ENCODE peak calls at places on chromosomes 13 and 19, in four cellular contexts. Q, T, V and A are unnamed samples.

GRCh38 chr13:101049166-101049850 is 367.0 kb downstream of the NALCN start:
- DNase-seq in V (no peak), Q (no peak), T (no peak), A (no peak)

GRCh38 chr13:97076898-97077297 is 82.6 kb upstream of the OXGR1 start:
- DNase-seq in T (no peak), Q (no peak), V (no peak), A (no peak)

GRCh38 chr19:10474962-10475451 is 28.1 kb downstream of the KEAP1 start:
- DNase-seq in Q (no peak), V (no peak), T (no peak), A (no peak)

GRCh38 chr19:49210108-49210900 is 52.7 kb downstream of the TRPM4 start:
- DNase-seq in T (peak; percentile 95), Q (no peak), V (no peak), A (no peak)

GRCh38 chr19:14439014-14439413 is 5.9 kb downstream of the PKN1 start:
- DNase-seq in Q (no peak), V (no peak), T (no peak), A (no peak)

GRCh38 chr19:36115453-36116343 is at the start of gene TBCB:
- DNase-seq in V (peak; percentile 80), Q (peak; percentile 96), T (peak; percentile 87), A (peak; percentile 91)

GRCh38 chr19:27896091-27896490 is 1316.9 kb downstream of the UQCRFS1 start:
- DNase-seq in V (no peak), Q (peak; percentile 70), T (no peak), A (no peak)

GRCh38 chr19:7327802-7328201 is 20.9 kb upstream of the ARHGEF18 start:
- DNase-seq in Q (no peak), V (no peak), T (no peak), A (no peak)

GRCh38 chr13:23766199-23766771 is 122.9 kb downstream of the MIPEP start:
- DNase-seq in T (no peak), V (no peak), Q (no peak), A (no peak)

GRCh38 chr13:49533586-49534269 is 38.0 kb downstream of the PHF11 start:
- DNase-seq in V (no peak), T (no peak), Q (no peak), A (no peak)

DNA sequence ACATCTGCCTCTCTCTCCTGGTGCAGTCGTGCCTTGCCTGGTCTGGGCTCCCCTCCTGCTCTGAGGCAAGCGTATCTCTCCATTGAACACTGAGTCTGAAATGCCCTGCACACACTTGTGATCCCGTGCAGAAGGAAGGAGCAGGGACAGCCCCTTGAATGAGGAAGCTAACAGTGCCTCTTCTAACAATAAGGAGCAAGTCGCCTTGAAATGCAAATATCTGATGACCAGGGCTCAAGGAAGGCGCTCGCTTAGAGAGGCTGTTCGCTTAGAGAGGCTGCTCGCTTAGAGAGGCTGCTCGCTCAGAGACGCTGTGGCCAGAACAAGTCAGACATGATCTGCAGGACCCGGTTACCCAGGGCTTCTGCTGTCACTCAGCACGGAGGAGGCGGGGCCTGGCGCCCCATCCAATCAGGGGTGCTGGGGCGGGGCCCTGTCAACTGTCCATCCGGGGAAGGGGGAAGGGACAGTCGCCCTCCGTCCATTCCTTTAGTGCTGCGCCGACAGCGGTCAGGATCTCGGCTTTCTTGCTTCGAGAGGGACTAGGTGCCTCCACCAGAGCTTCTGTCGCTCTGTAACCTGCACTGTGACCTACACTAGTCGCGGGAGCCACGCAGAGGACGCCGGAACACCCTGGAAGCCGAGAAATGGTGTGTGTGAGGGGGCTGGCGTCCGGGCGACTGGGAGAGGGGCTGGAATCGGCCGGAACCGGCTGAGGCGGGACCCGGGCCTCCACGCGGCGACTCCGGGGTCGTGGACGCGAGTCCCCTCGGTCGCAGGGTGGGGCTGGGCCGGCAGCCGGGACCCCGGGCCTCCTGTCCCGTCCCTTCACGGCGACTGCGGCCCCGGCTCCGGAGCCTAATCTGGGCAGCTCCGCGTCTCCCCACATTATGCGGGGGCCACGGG is at the start of gene ZNF440:
- DNase-seq in Q (peak; percentile 99), V (peak; percentile 73), T (peak; percentile 97), A (peak; percentile 98)
- TF ChIP-seq POLR2A in Q (peak; percentile 54), V (no peak), T (peak; percentile 87), A (no peak)

GRCh38 chr13:113209336-113209879 is at the start of gene CUL4A:
- DNase-seq in T (peak; percentile 89), V (no peak), Q (peak; percentile 96), A (no peak)

GRCh38 chr13:113210834-113211233 is 1.4 kb downstream of the CUL4A start:
- DNase-seq in Q (no peak), V (no peak), T (no peak), A (no peak)

GRCh38 chr13:113211774-113212173 is 2.4 kb downstream of the CUL4A start:
- DNase-seq in V (no peak), T (no peak), Q (no peak), A (no peak)

GRCh38 chr13:113208424-113209335 is at the start of gene PCID2:
- DNase-seq in Q (peak; percentile 97), V (peak; percentile 61), T (peak; percentile 93), A (peak; percentile 92)

DNA sequence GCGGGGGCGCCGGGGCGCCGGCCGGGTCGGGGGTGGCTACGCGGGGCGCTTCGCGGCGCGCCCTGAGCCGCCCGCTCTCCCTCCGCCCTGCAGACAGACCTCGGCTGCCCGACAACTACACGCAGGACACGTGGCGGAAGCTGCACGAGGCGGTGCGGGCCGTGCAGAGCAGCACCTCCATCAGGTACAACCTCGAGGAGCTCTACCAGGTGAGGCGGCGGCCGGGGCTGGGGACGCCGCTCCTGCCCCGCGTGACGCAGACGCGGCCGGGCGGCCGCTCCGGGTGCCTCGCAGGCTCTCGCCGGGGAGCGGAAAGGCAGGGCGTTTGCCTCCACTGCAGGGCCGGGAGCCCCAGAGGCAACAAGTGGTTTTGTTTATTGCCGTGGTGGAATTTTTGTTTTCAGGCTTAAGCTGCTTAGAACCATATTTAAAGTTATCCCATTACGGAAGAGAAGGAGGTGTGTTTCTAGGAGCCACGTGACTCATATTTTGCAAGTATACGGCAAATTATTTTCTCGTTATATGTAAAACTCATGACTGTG is 538 bp downstream of the CUL4A start:
- DNase-seq in V (no peak), T (peak; percentile 81), Q (peak; percentile 93), A (peak; percentile 77)
- TF ChIP-seq POLR2A in V (no peak), T (no peak), Q (no peak), A (no peak)

DNA sequence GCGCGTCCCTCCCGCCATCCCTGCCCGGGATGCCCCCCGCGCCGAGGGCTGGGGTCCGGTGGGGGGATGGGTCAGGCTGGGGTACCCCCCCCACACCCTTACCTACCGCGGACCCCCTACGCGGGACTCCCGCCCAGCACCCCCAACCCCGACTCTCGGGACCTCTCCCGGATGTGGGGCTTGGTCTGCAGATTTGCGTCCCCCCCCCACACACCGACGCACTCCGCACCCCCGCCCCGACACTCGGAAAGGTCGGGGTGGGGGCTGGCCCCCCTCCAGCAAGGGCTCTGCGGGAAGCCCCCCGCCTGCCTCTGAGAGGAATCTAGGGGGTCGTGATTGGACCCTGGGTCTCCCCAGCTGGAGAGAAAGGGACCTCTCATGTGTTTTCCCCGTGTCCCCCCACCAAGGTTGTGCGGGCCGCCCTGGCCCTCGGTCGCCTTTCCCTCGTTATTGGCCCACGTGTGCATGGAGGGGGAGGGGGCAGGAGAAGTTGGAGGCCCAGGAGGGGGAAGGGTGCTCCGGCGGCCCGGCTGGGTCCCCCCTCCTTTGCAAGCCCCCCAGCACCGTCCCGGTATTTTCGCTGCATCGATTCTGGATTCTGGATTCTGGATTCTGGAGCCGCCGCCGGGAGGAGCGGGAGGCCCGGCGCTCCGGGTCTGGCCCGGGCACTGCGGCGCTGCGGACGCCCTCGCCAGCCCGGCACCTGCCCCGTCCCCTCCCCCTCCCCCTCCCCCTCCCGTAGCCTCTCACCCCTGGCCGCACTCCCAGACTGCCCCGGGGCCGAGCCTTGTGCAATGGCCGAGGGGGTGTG is 583 bp downstream of the NFIC start:
- DNase-seq in T (peak; percentile 85), Q (no peak), V (no peak), A (no peak)
- TF ChIP-seq POLR2A in T (peak; percentile 77), Q (no peak), V (no peak), A (no peak)

GRCh38 chr13:52011690-52012511 is at the start of gene ALG11:
- DNase-seq in T (peak; percentile 99), V (peak; percentile 89), Q (peak; percentile 100), A (peak; percentile 100)
- TF ChIP-seq POLR2A in T (peak; percentile 90), V (no peak), Q (peak; percentile 7), A (peak; percentile 49)

GRCh38 chr19:4488496-4488895 is 16.4 kb downstream of the HDGFL2 start:
- DNase-seq in T (no peak), V (no peak), Q (no peak), A (no peak)
- TF ChIP-seq POLR2A in T (no peak), V (no peak), Q (no peak), A (no peak)

DNA sequence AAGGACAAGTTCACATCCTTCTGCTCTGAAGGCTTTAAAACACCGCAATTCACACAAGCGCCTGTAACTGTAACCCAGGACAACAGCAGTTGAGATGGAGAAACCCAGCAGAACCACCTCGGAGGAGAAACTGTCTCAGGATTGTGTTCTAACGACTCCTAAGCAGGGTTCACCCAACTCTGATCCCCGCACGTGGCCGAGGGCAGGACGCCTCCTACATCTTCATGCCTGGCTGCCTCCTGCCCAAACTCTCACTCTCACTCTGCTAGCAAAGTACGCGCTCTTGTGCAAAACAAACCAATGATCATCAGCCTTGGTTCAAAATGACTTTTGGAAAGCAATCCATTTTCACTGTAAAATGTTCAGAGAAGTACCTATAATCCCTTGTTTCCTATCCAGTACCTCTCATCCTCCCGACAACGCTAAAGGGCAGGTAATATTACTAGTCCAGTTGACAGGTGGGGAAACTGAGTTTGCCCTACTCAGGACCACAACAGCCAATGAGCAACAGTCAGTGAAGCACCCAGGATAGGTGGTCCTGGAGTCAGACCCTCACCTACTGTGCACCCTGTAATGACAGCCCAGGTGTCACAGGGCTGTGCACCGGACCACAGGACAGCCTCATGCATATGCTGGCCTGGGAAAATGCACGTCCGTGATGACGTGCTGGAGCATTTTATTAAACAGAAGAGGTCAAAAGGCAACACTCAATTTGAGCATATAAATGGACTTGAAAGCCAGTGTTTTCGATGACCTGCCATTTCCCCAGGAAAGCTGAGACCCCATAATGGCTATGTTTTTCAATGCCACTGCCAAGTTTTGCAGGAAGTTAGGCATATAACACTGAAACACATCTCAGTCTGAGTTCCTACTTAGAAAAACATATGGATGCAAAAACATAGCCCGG is 25.4 kb downstream of the EPS15L1 start:
- DNase-seq in Q (no peak), T (no peak), V (no peak), A (no peak)
- TF ChIP-seq POLR2A in Q (no peak), T (no peak), V (no peak), A (no peak)

GRCh38 chr19:2003901-2004300 is 11.6 kb downstream of the BTBD2 start:
- DNase-seq in T (no peak), Q (no peak), V (no peak), A (no peak)
- TF ChIP-seq POLR2A in T (no peak), Q (no peak), V (no peak), A (no peak)